ENCODE peak calls at places on chromosome 3, in six cellular contexts. One of them, this sample, is unnamed. For H3K9me3, the result is how much of the 10 kb centered on the place peaks cover.

GRCh38 chr3:97935842-97936241 is 36.4 kb downstream of the RIOX2 start:
- DNase-seq in SJSA1: no peak
- DNase-seq in pancreas: no peak
- DNase-seq in left ventricle myocardium inferior: no peak
- DNase-seq in OCI-LY7: no peak
- DNase-seq in WERI-Rb-1: no peak
- DNase-seq in this sample: no peak

GRCh38 chr3:17489139-17489538 is 253.3 kb downstream of the TBC1D5 start:
- DNase-seq in SJSA1: no peak
- DNase-seq in pancreas: no peak
- DNase-seq in left ventricle myocardium inferior: no peak
- DNase-seq in OCI-LY7: no peak
- DNase-seq in WERI-Rb-1: no peak
- DNase-seq in this sample: no peak

GRCh38 chr3:28677581-28677980 is 329.0 kb upstream of the AZI2 start:
- DNase-seq in SJSA1: no peak
- DNase-seq in pancreas: peak
- DNase-seq in left ventricle myocardium inferior: no peak
- DNase-seq in OCI-LY7: no peak
- DNase-seq in WERI-Rb-1: no peak
- DNase-seq in this sample: no peak

GRCh38 chr3:123803521-123803920 is 80.6 kb downstream of the MYLK start:
- DNase-seq in SJSA1: no peak
- DNase-seq in pancreas: no peak
- DNase-seq in left ventricle myocardium inferior: no peak
- DNase-seq in OCI-LY7: no peak
- DNase-seq in WERI-Rb-1: peak
- DNase-seq in this sample: no peak

GRCh38 chr3:171222995-171223394 is 196.5 kb upstream of the SLC2A2 start:
- DNase-seq in SJSA1: no peak
- DNase-seq in pancreas: no peak
- DNase-seq in left ventricle myocardium inferior: no peak
- DNase-seq in OCI-LY7: no peak
- DNase-seq in WERI-Rb-1: no peak
- DNase-seq in this sample: no peak

GRCh38 chr3:195558602-195559001 is 15.5 kb upstream of the PPP1R2 start:
- DNase-seq in SJSA1: no peak
- DNase-seq in pancreas: no peak
- DNase-seq in left ventricle myocardium inferior: no peak
- DNase-seq in OCI-LY7: peak
- DNase-seq in WERI-Rb-1: peak
- DNase-seq in this sample: no peak

GRCh38 chr3:112374334-112374734 is 41.4 kb downstream of the CD200 start:
- DNase-seq in SJSA1: no peak
- DNase-seq in pancreas: no peak
- DNase-seq in left ventricle myocardium inferior: no peak
- DNase-seq in OCI-LY7: no peak
- DNase-seq in WERI-Rb-1: no peak
- DNase-seq in this sample: no peak

GRCh38 chr3:169147246-169148008 is 516.1 kb downstream of the MECOM start:
- DNase-seq in SJSA1: peak
- DNase-seq in pancreas: peak
- DNase-seq in left ventricle myocardium inferior: peak
- DNase-seq in OCI-LY7: no peak
- DNase-seq in WERI-Rb-1: peak
- DNase-seq in this sample: no peak

GRCh38 chr3:110419096-110419495 is 652.5 kb upstream of the NECTIN3 start:
- DNase-seq in SJSA1: no peak
- DNase-seq in pancreas: no peak
- DNase-seq in left ventricle myocardium inferior: no peak
- DNase-seq in OCI-LY7: no peak
- DNase-seq in WERI-Rb-1: no peak
- DNase-seq in this sample: no peak

GRCh38 chr3:248841-249520 is 52.4 kb downstream of the CHL1 start:
- DNase-seq in SJSA1: no peak
- DNase-seq in pancreas: no peak
- DNase-seq in left ventricle myocardium inferior: no peak
- DNase-seq in OCI-LY7: no peak
- DNase-seq in WERI-Rb-1: no peak
- DNase-seq in this sample: no peak

GRCh38 chr3:244041-244440 is 47.5 kb downstream of the CHL1 start:
- DNase-seq in SJSA1: no peak
- DNase-seq in pancreas: no peak
- DNase-seq in left ventricle myocardium inferior: no peak
- DNase-seq in OCI-LY7: no peak
- DNase-seq in WERI-Rb-1: no peak
- DNase-seq in this sample: no peak

DNA sequence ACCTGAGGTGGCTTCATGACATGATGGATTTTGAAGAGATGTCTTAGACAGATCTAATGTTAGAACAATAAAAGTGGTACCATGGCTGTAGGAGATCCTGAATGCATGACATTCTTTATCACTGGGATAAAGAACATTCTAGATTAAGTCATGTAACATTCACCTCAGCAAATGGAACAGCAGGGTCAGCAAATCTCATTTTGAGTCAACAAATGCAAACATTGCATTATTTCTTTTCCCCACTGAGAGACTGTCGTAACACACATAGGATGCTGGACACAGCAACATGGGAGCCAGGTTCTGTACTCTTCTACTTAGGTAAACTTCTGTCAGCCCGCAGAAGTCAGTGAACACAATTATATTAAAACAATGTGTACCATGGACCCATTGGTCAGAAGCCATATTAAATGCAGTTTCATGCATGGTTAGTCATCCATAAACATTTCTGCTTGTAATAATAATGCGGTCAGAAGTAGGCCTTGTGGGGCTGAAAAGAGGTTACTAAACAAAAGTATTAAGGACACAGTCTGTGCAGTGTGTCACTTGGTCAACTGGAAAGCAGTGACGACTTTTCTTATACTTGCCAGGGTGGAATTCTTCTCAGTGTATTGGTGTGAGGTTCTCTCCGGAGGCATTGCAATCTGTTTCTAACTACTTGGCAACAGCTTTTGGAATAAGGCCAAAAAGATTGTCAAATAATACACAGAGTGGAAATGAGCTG is 46.6 kb downstream of the CHL1 start:
- DNase-seq in SJSA1: no peak
- DNase-seq in pancreas: no peak
- DNase-seq in left ventricle myocardium inferior: no peak
- DNase-seq in OCI-LY7: no peak
- DNase-seq in WERI-Rb-1: no peak
- DNase-seq in this sample: no peak
- H3K9me3 ChIP-seq in SJSA1: under half
- H3K9me3 ChIP-seq in pancreas: under half
- H3K9me3 ChIP-seq in left ventricle myocardium inferior: under half
- H3K9me3 ChIP-seq in OCI-LY7: under half
- H3K9me3 ChIP-seq in WERI-Rb-1: under half
- H3K9me3 ChIP-seq in this sample: under half

GRCh38 chr3:8641472-8641871 is 3.1 kb downstream of the SSUH2 start:
- DNase-seq in SJSA1: no peak
- DNase-seq in pancreas: no peak
- DNase-seq in left ventricle myocardium inferior: no peak
- DNase-seq in OCI-LY7: no peak
- DNase-seq in WERI-Rb-1: no peak
- DNase-seq in this sample: no peak
- H3K9me3 ChIP-seq in SJSA1: under half
- H3K9me3 ChIP-seq in pancreas: under half
- H3K9me3 ChIP-seq in left ventricle myocardium inferior: under half
- H3K9me3 ChIP-seq in OCI-LY7: under half
- H3K9me3 ChIP-seq in WERI-Rb-1: under half
- H3K9me3 ChIP-seq in this sample: under half

DNA sequence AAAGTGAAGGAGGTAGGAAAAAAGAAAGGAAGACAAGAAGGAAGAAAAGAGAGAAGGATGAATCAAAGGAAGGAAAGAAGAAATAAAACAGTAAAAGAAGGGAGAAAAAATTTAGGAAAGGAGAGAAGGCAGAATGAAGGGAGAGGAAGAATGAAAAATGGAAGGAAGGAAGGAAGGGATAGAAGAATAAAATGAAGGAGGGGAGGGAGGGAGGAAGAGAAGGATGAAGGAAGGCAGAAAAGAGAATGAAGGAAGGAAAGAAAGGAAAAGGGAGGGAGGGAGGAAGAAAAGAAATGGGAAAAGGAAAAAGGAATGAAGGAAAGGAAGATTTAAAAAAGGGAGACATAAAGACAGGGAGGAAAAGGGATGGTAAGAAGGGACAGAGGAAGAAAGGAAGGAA is 393.7 kb upstream of the GRM7 start:
- DNase-seq in SJSA1: no peak
- DNase-seq in pancreas: no peak
- DNase-seq in left ventricle myocardium inferior: no peak
- DNase-seq in OCI-LY7: no peak
- DNase-seq in WERI-Rb-1: no peak
- DNase-seq in this sample: no peak
- H3K9me3 ChIP-seq in SJSA1: under half
- H3K9me3 ChIP-seq in pancreas: under half
- H3K9me3 ChIP-seq in left ventricle myocardium inferior: under half
- H3K9me3 ChIP-seq in OCI-LY7: under half
- H3K9me3 ChIP-seq in WERI-Rb-1: under half
- H3K9me3 ChIP-seq in this sample: under half

GRCh38 chr3:155102329-155102728 is 22.2 kb downstream of the MME start:
- DNase-seq in SJSA1: no peak
- DNase-seq in pancreas: no peak
- DNase-seq in left ventricle myocardium inferior: no peak
- DNase-seq in OCI-LY7: no peak
- DNase-seq in WERI-Rb-1: no peak
- DNase-seq in this sample: no peak
- H3K9me3 ChIP-seq in SJSA1: under half
- H3K9me3 ChIP-seq in pancreas: under half
- H3K9me3 ChIP-seq in left ventricle myocardium inferior: under half
- H3K9me3 ChIP-seq in OCI-LY7: under half
- H3K9me3 ChIP-seq in WERI-Rb-1: under half
- H3K9me3 ChIP-seq in this sample: under half

DNA sequence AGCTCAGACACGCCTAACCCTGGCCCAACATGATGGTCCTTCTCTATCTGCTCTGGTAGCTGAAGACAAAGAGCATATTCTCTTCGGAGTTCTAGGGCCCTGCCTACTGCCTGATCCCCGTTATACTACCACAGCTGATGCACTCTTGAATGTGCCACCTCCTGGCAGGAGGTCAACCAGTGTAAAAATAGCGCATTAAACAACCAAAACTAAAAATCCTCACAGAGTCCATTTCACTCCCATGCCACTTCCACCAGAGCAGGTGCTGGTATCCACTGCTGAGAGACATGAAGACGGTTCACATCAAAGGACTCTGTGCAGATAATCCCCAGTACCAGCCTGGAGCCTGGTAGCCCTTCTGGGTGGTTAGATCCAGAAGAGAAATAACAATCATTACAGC is 44.5 kb downstream of the CEP70 start:
- DNase-seq in SJSA1: no peak
- DNase-seq in pancreas: no peak
- DNase-seq in left ventricle myocardium inferior: no peak
- DNase-seq in OCI-LY7: no peak
- DNase-seq in WERI-Rb-1: no peak
- DNase-seq in this sample: no peak
- H3K9me3 ChIP-seq in SJSA1: under half
- H3K9me3 ChIP-seq in pancreas: under half
- H3K9me3 ChIP-seq in left ventricle myocardium inferior: under half
- H3K9me3 ChIP-seq in OCI-LY7: under half
- H3K9me3 ChIP-seq in WERI-Rb-1: under half
- H3K9me3 ChIP-seq in this sample: under half

DNA sequence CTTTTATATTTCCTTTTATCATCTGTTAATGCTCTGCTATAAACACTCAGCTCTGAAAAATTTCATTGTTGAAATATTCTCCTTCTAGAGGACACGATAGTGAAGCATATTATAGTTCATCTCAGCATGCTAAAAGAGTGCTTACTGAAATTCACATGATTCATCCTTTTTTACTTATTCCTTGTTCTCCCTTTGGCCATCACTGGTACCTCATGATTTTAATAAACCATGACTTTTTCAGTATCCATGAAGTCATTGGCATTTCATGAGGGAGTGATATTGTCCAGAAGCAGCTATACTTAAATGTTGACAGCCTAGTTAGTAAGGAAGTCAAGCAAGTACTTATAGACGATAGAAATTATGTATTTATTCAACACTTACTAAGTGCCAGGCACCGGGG is 112.7 kb downstream of the PROS1 start:
- DNase-seq in SJSA1: no peak
- DNase-seq in pancreas: no peak
- DNase-seq in left ventricle myocardium inferior: no peak
- DNase-seq in OCI-LY7: no peak
- DNase-seq in WERI-Rb-1: no peak
- DNase-seq in this sample: no peak
- H3K9me3 ChIP-seq in SJSA1: under half
- H3K9me3 ChIP-seq in pancreas: under half
- H3K9me3 ChIP-seq in left ventricle myocardium inferior: under half
- H3K9me3 ChIP-seq in OCI-LY7: under half
- H3K9me3 ChIP-seq in WERI-Rb-1: under half
- H3K9me3 ChIP-seq in this sample: under half

DNA sequence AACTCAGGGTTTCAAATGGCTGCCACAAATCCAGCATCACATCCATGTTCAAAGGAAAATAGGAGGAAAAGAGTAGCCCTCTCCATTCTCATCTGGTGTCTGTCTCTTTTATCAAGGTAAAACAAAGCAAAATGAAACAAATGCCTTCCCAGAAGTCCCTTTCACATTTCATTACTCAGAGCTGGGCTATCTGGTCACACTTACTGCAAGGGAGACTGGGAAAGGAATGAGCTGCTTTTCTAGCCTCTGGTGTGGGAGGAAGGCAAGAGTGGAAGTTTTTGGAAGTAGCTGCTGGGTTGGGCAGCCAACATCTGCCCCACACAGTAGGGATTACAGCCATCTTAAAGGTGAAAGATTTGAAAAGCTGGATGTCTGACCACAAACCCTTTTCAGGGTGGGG is 51.8 kb downstream of the KLF15 start:
- DNase-seq in SJSA1: no peak
- DNase-seq in pancreas: no peak
- DNase-seq in left ventricle myocardium inferior: no peak
- DNase-seq in OCI-LY7: no peak
- DNase-seq in WERI-Rb-1: no peak
- DNase-seq in this sample: no peak
- H3K9me3 ChIP-seq in SJSA1: under half
- H3K9me3 ChIP-seq in pancreas: under half
- H3K9me3 ChIP-seq in left ventricle myocardium inferior: under half
- H3K9me3 ChIP-seq in OCI-LY7: under half
- H3K9me3 ChIP-seq in WERI-Rb-1: under half
- H3K9me3 ChIP-seq in this sample: under half

DNA sequence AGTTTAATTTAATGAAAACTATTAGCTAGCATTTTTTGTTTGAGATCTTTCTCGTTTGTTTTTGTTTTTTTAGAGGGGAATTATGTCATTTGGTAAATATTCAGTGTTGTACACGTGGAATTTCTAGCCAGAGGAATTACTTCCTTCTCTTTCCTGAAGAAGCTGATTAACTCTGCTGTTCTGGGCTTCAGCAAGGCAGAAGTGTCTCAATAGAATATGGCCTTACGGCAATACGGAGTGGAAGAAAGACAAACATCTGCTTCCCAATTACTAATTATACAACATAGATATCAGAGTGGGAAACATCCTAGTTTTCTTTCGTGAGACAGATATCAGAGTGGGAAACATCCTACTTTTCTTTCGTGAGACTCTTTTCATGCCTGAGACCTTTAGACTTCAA is 11.9 kb downstream of the P3H2 start:
- DNase-seq in SJSA1: no peak
- DNase-seq in pancreas: no peak
- DNase-seq in left ventricle myocardium inferior: no peak
- DNase-seq in OCI-LY7: no peak
- DNase-seq in WERI-Rb-1: no peak
- DNase-seq in this sample: no peak
- H3K9me3 ChIP-seq in SJSA1: under half
- H3K9me3 ChIP-seq in pancreas: under half
- H3K9me3 ChIP-seq in left ventricle myocardium inferior: under half
- H3K9me3 ChIP-seq in OCI-LY7: under half
- H3K9me3 ChIP-seq in WERI-Rb-1: under half
- H3K9me3 ChIP-seq in this sample: under half

This sample was measured in T-helper 17 cell.